ENCODE peak calls at places on chromosomes 13 and 19, in nine cellular contexts. I, V, D, S, P, F, Y, W and U are unnamed samples.
A peak's percentile ranks its signal among the peaks of the same experiment; 100 is the strongest.

GRCh38 chr13:45812599-45813372 is 38.8 kb downstream of the SIAH3 start:
- DNase-seq in V (no peak), Y (no peak), D (no peak), I (no peak), P (no peak), F (no peak), W (no peak), S (no peak), U (no peak)

GRCh38 chr19:39397360-39398296 is 6.5 kb downstream of the MED29 start:
- DNase-seq in W (peak; percentile 77), F (peak; percentile 82), Y (peak; percentile 84), D (peak; percentile 67), V (peak; percentile 97), S (peak; percentile 40), P (peak; percentile 93), I (peak; percentile 66), U (peak; percentile 82)

GRCh38 chr13:94007072-94007471 is 472.4 kb downstream of the DCT start:
- DNase-seq in W (no peak), P (no peak), F (no peak), S (no peak), D (no peak), Y (no peak), V (no peak), I (no peak), U (no peak)

GRCh38 chr13:50829896-50830295 is 13.6 kb downstream of the DLEU7 start:
- DNase-seq in F (no peak), Y (no peak), V (no peak), D (no peak), W (no peak), P (no peak), I (no peak), S (no peak), U (no peak)

GRCh38 chr19:39480337-39481228 is at the start of gene TIMM50:
- DNase-seq in Y (peak; percentile 95), W (peak; percentile 88), F (peak; percentile 96), V (peak; percentile 98), D (peak; percentile 98), P (peak; percentile 98), I (peak; percentile 81), S (peak; percentile 87), U (peak; percentile 91)

GRCh38 chr19:52694921-52695320 is 39.9 kb downstream of the ZNF611 start:
- DNase-seq in I (no peak), W (no peak), V (no peak), D (no peak), S (no peak), P (no peak), F (no peak), Y (no peak), U (no peak)

GRCh38 chr19:54121259-54121658 is 5.7 kb downstream of the PRPF31 start:
- DNase-seq in P (no peak), S (no peak), V (no peak), I (no peak), W (no peak), Y (no peak), F (no peak), D (no peak), U (no peak)

GRCh38 chr13:74575729-74576125 is 441.5 kb upstream of the KLF12 start:
- DNase-seq in D (no peak), I (no peak), Y (peak; percentile 54), F (peak; percentile 16), W (peak; percentile 61), P (peak; percentile 88), S (no peak), V (peak; percentile 30), U (no peak)

GRCh38 chr19:18233224-18233825 is 7.1 kb upstream of the PDE4C start:
- DNase-seq in S (no peak), P (peak; percentile 50), I (no peak), D (no peak), V (peak; percentile 47), F (no peak), W (no peak), Y (peak; percentile 55), U (peak; percentile 4)

GRCh38 chr19:2451138-2451537 is 5.6 kb downstream of the LMNB2 start:
- DNase-seq in W (no peak), S (no peak), F (no peak), V (no peak), P (no peak), I (no peak), Y (no peak), D (no peak), U (no peak)

GRCh38 chr19:40365613-40366401 is 17.3 kb downstream of the PLD3 start:
- DNase-seq in I (no peak), V (peak; percentile 11), W (peak; percentile 36), Y (peak; percentile 65), F (peak; percentile 76), P (peak; percentile 72), S (no peak), D (no peak), U (peak; percentile 58)

GRCh38 chr13:23701646-23702045 is 131.4 kb downstream of the TNFRSF19 start:
- DNase-seq in S (no peak), V (no peak), W (no peak), D (no peak), F (no peak), P (peak; percentile 79), Y (no peak), I (no peak), U (no peak)

GRCh38 chr13:37385248-37385647 is 213.3 kb downstream of the POSTN start:
- DNase-seq in S (no peak), W (no peak), I (no peak), V (no peak), Y (no peak), F (no peak), P (no peak), D (no peak), U (no peak)

GRCh38 chr13:42355118-42355840 is 83.3 kb downstream of the AKAP11 start:
- DNase-seq in Y (no peak), P (no peak), F (no peak), W (no peak), V (peak; percentile 46), S (no peak), D (no peak), I (no peak), U (no peak)

GRCh38 chr13:24651718-24652345 is 28.4 kb upstream of the ATP12A start:
- DNase-seq in Y (no peak), D (no peak), P (no peak), S (no peak), I (no peak), V (no peak), F (no peak), W (no peak), U (no peak)

GRCh38 chr19:50896591-50897190 is 14.5 kb downstream of the KLK4 start:
- DNase-seq in Y (peak; percentile 6), D (no peak), F (peak; percentile 35), V (no peak), W (no peak), P (no peak), S (no peak), I (peak; percentile 77), U (peak; percentile 75)

GRCh38 chr19:56917998-56918397 is 77.5 kb upstream of the PEG3 start:
- DNase-seq in P (no peak), F (no peak), I (no peak), W (peak; percentile 78), Y (no peak), V (no peak), S (no peak), D (no peak), U (no peak)

GRCh38 chr13:39632994-39633393 is 22.5 kb upstream of the COG6 start:
- DNase-seq in D (no peak), V (no peak), W (no peak), P (no peak), F (no peak), S (no peak), Y (no peak), I (no peak), U (no peak)

GRCh38 chr19:16778796-16779411 is 50.3 kb upstream of the SIN3B start:
- DNase-seq in Y (peak; percentile 77), P (peak; percentile 33), W (peak; percentile 2), V (peak; percentile 44), D (peak; percentile 12), I (peak; percentile 66), S (peak; percentile 35), F (peak; percentile 20), U (peak; percentile 37)